ENCODE peak calls at places on chromosomes 11 and 22, in nine cellular contexts. One of them, this sample, is unnamed.

GRCh38 chr22:38462960-38463784 is 4.7 kb upstream of the KDELR3 start:
- ATAC-seq in Right ventricle myocardium inferior: peak
- ATAC-seq in activated T-cell treated with anti-CD3 and anti-CD28 coated beads, Interleukin-2, amount 50 U/mL, for 72 hours: no peak
- ATAC-seq in activated CD8-positive, alpha-beta T cell treated with anti-CD3 and anti-CD28 coated beads for 36 hours: no peak
- ATAC-seq in effector memory CD8-positive, alpha-beta T cell: no peak
- ATAC-seq in naive thymus-derived CD8-positive, alpha-beta T cell: no peak
- ATAC-seq in heart right ventricle: peak
- ATAC-seq in body of pancreas: no peak
- ATAC-seq in T-cell: no peak
- ATAC-seq in this sample: no peak

GRCh38 chr11:86773009-86773408 is 27.3 kb upstream of the PRSS23 start:
- ATAC-seq in Right ventricle myocardium inferior: no peak
- ATAC-seq in activated T-cell treated with anti-CD3 and anti-CD28 coated beads, Interleukin-2, amount 50 U/mL, for 72 hours: no peak
- ATAC-seq in activated CD8-positive, alpha-beta T cell treated with anti-CD3 and anti-CD28 coated beads for 36 hours: no peak
- ATAC-seq in effector memory CD8-positive, alpha-beta T cell: no peak
- ATAC-seq in naive thymus-derived CD8-positive, alpha-beta T cell: no peak
- ATAC-seq in heart right ventricle: no peak
- ATAC-seq in body of pancreas: peak
- ATAC-seq in T-cell: no peak
- ATAC-seq in this sample: no peak

GRCh38 chr22:23083315-23084021 is 13.1 kb downstream of the GNAZ start:
- ATAC-seq in Right ventricle myocardium inferior: no peak
- ATAC-seq in activated T-cell treated with anti-CD3 and anti-CD28 coated beads, Interleukin-2, amount 50 U/mL, for 72 hours: no peak
- ATAC-seq in activated CD8-positive, alpha-beta T cell treated with anti-CD3 and anti-CD28 coated beads for 36 hours: no peak
- ATAC-seq in effector memory CD8-positive, alpha-beta T cell: no peak
- ATAC-seq in naive thymus-derived CD8-positive, alpha-beta T cell: no peak
- ATAC-seq in heart right ventricle: no peak
- ATAC-seq in body of pancreas: no peak
- ATAC-seq in T-cell: no peak
- ATAC-seq in this sample: no peak

GRCh38 chr11:88175707-88176066 is 444 bp upstream of the RAB38 start:
- ATAC-seq in Right ventricle myocardium inferior: no peak
- ATAC-seq in activated T-cell treated with anti-CD3 and anti-CD28 coated beads, Interleukin-2, amount 50 U/mL, for 72 hours: peak
- ATAC-seq in activated CD8-positive, alpha-beta T cell treated with anti-CD3 and anti-CD28 coated beads for 36 hours: peak
- ATAC-seq in effector memory CD8-positive, alpha-beta T cell: no peak
- ATAC-seq in naive thymus-derived CD8-positive, alpha-beta T cell: no peak
- ATAC-seq in heart right ventricle: peak
- ATAC-seq in body of pancreas: peak
- ATAC-seq in T-cell: no peak
- ATAC-seq in this sample: peak

GRCh38 chr11:65492637-65493366 is 6.0 kb upstream of the MALAT1 start:
- ATAC-seq in Right ventricle myocardium inferior: peak
- ATAC-seq in activated T-cell treated with anti-CD3 and anti-CD28 coated beads, Interleukin-2, amount 50 U/mL, for 72 hours: peak
- ATAC-seq in activated CD8-positive, alpha-beta T cell treated with anti-CD3 and anti-CD28 coated beads for 36 hours: peak
- ATAC-seq in effector memory CD8-positive, alpha-beta T cell: no peak
- ATAC-seq in naive thymus-derived CD8-positive, alpha-beta T cell: no peak
- ATAC-seq in heart right ventricle: peak
- ATAC-seq in body of pancreas: no peak
- ATAC-seq in T-cell: no peak
- ATAC-seq in this sample: peak

GRCh38 chr11:3936517-3936916 is 81.1 kb downstream of the STIM1 start:
- ATAC-seq in Right ventricle myocardium inferior: no peak
- ATAC-seq in activated T-cell treated with anti-CD3 and anti-CD28 coated beads, Interleukin-2, amount 50 U/mL, for 72 hours: no peak
- ATAC-seq in activated CD8-positive, alpha-beta T cell treated with anti-CD3 and anti-CD28 coated beads for 36 hours: no peak
- ATAC-seq in effector memory CD8-positive, alpha-beta T cell: no peak
- ATAC-seq in naive thymus-derived CD8-positive, alpha-beta T cell: no peak
- ATAC-seq in heart right ventricle: no peak
- ATAC-seq in body of pancreas: no peak
- ATAC-seq in T-cell: no peak
- ATAC-seq in this sample: no peak

GRCh38 chr11:123381817-123382554 is 48.1 kb upstream of the GRAMD1B start:
- ATAC-seq in Right ventricle myocardium inferior: no peak
- ATAC-seq in activated T-cell treated with anti-CD3 and anti-CD28 coated beads, Interleukin-2, amount 50 U/mL, for 72 hours: peak
- ATAC-seq in activated CD8-positive, alpha-beta T cell treated with anti-CD3 and anti-CD28 coated beads for 36 hours: peak
- ATAC-seq in effector memory CD8-positive, alpha-beta T cell: peak
- ATAC-seq in naive thymus-derived CD8-positive, alpha-beta T cell: no peak
- ATAC-seq in heart right ventricle: no peak
- ATAC-seq in body of pancreas: no peak
- ATAC-seq in T-cell: no peak
- ATAC-seq in this sample: peak

GRCh38 chr11:73171762-73172161 is 29.6 kb upstream of the FCHSD2 start:
- ATAC-seq in Right ventricle myocardium inferior: no peak
- ATAC-seq in activated T-cell treated with anti-CD3 and anti-CD28 coated beads, Interleukin-2, amount 50 U/mL, for 72 hours: no peak
- ATAC-seq in activated CD8-positive, alpha-beta T cell treated with anti-CD3 and anti-CD28 coated beads for 36 hours: no peak
- ATAC-seq in effector memory CD8-positive, alpha-beta T cell: no peak
- ATAC-seq in naive thymus-derived CD8-positive, alpha-beta T cell: no peak
- ATAC-seq in heart right ventricle: no peak
- ATAC-seq in body of pancreas: no peak
- ATAC-seq in T-cell: no peak
- ATAC-seq in this sample: no peak

GRCh38 chr11:85974126-85974525 is 94.8 kb downstream of the PICALM start:
- ATAC-seq in Right ventricle myocardium inferior: no peak
- ATAC-seq in activated T-cell treated with anti-CD3 and anti-CD28 coated beads, Interleukin-2, amount 50 U/mL, for 72 hours: no peak
- ATAC-seq in activated CD8-positive, alpha-beta T cell treated with anti-CD3 and anti-CD28 coated beads for 36 hours: no peak
- ATAC-seq in effector memory CD8-positive, alpha-beta T cell: no peak
- ATAC-seq in naive thymus-derived CD8-positive, alpha-beta T cell: no peak
- ATAC-seq in heart right ventricle: no peak
- ATAC-seq in body of pancreas: no peak
- ATAC-seq in T-cell: no peak
- ATAC-seq in this sample: no peak

GRCh38 chr22:25546751-25547150 is 17.7 kb upstream of the GRK3 start:
- ATAC-seq in Right ventricle myocardium inferior: peak
- ATAC-seq in activated T-cell treated with anti-CD3 and anti-CD28 coated beads, Interleukin-2, amount 50 U/mL, for 72 hours: no peak
- ATAC-seq in activated CD8-positive, alpha-beta T cell treated with anti-CD3 and anti-CD28 coated beads for 36 hours: no peak
- ATAC-seq in effector memory CD8-positive, alpha-beta T cell: no peak
- ATAC-seq in naive thymus-derived CD8-positive, alpha-beta T cell: no peak
- ATAC-seq in heart right ventricle: no peak
- ATAC-seq in body of pancreas: no peak
- ATAC-seq in T-cell: no peak
- ATAC-seq in this sample: peak

GRCh38 chr11:131246156-131246555 is 124.3 kb upstream of the NTM start:
- ATAC-seq in Right ventricle myocardium inferior: no peak
- ATAC-seq in activated T-cell treated with anti-CD3 and anti-CD28 coated beads, Interleukin-2, amount 50 U/mL, for 72 hours: no peak
- ATAC-seq in activated CD8-positive, alpha-beta T cell treated with anti-CD3 and anti-CD28 coated beads for 36 hours: no peak
- ATAC-seq in effector memory CD8-positive, alpha-beta T cell: no peak
- ATAC-seq in naive thymus-derived CD8-positive, alpha-beta T cell: no peak
- ATAC-seq in heart right ventricle: no peak
- ATAC-seq in body of pancreas: no peak
- ATAC-seq in T-cell: no peak
- ATAC-seq in this sample: no peak

GRCh38 chr11:27388869-27389268 is 25.9 kb upstream of the CCDC34 start:
- ATAC-seq in Right ventricle myocardium inferior: no peak
- ATAC-seq in activated T-cell treated with anti-CD3 and anti-CD28 coated beads, Interleukin-2, amount 50 U/mL, for 72 hours: peak
- ATAC-seq in activated CD8-positive, alpha-beta T cell treated with anti-CD3 and anti-CD28 coated beads for 36 hours: no peak
- ATAC-seq in effector memory CD8-positive, alpha-beta T cell: no peak
- ATAC-seq in naive thymus-derived CD8-positive, alpha-beta T cell: no peak
- ATAC-seq in heart right ventricle: no peak
- ATAC-seq in body of pancreas: no peak
- ATAC-seq in T-cell: no peak
- ATAC-seq in this sample: no peak

GRCh38 chr11:96199563-96200025 is 143.4 kb downstream of the MAML2 start:
- ATAC-seq in Right ventricle myocardium inferior: no peak
- ATAC-seq in activated T-cell treated with anti-CD3 and anti-CD28 coated beads, Interleukin-2, amount 50 U/mL, for 72 hours: peak
- ATAC-seq in activated CD8-positive, alpha-beta T cell treated with anti-CD3 and anti-CD28 coated beads for 36 hours: peak
- ATAC-seq in effector memory CD8-positive, alpha-beta T cell: peak
- ATAC-seq in naive thymus-derived CD8-positive, alpha-beta T cell: peak
- ATAC-seq in heart right ventricle: peak
- ATAC-seq in body of pancreas: peak
- ATAC-seq in T-cell: peak
- ATAC-seq in this sample: no peak

GRCh38 chr11:86931059-86931964 is 23.9 kb downstream of the FZD4 start:
- ATAC-seq in Right ventricle myocardium inferior: peak
- ATAC-seq in activated T-cell treated with anti-CD3 and anti-CD28 coated beads, Interleukin-2, amount 50 U/mL, for 72 hours: no peak
- ATAC-seq in activated CD8-positive, alpha-beta T cell treated with anti-CD3 and anti-CD28 coated beads for 36 hours: no peak
- ATAC-seq in effector memory CD8-positive, alpha-beta T cell: no peak
- ATAC-seq in naive thymus-derived CD8-positive, alpha-beta T cell: no peak
- ATAC-seq in heart right ventricle: peak
- ATAC-seq in body of pancreas: no peak
- ATAC-seq in T-cell: no peak
- ATAC-seq in this sample: no peak

GRCh38 chr22:27875951-27876350 is 43.1 kb downstream of the PITPNB start:
- ATAC-seq in Right ventricle myocardium inferior: no peak
- ATAC-seq in activated T-cell treated with anti-CD3 and anti-CD28 coated beads, Interleukin-2, amount 50 U/mL, for 72 hours: no peak
- ATAC-seq in activated CD8-positive, alpha-beta T cell treated with anti-CD3 and anti-CD28 coated beads for 36 hours: peak
- ATAC-seq in effector memory CD8-positive, alpha-beta T cell: peak
- ATAC-seq in naive thymus-derived CD8-positive, alpha-beta T cell: peak
- ATAC-seq in heart right ventricle: no peak
- ATAC-seq in body of pancreas: no peak
- ATAC-seq in T-cell: peak
- ATAC-seq in this sample: no peak

GRCh38 chr11:123544631-123545375 is 109.6 kb downstream of the SCN3B start:
- ATAC-seq in Right ventricle myocardium inferior: peak
- ATAC-seq in activated T-cell treated with anti-CD3 and anti-CD28 coated beads, Interleukin-2, amount 50 U/mL, for 72 hours: no peak
- ATAC-seq in activated CD8-positive, alpha-beta T cell treated with anti-CD3 and anti-CD28 coated beads for 36 hours: no peak
- ATAC-seq in effector memory CD8-positive, alpha-beta T cell: no peak
- ATAC-seq in naive thymus-derived CD8-positive, alpha-beta T cell: no peak
- ATAC-seq in heart right ventricle: peak
- ATAC-seq in body of pancreas: no peak
- ATAC-seq in T-cell: no peak
- ATAC-seq in this sample: no peak

GRCh38 chr11:66143264-66143566 is 73.1 kb downstream of the PACS1 start:
- ATAC-seq in Right ventricle myocardium inferior: no peak
- ATAC-seq in activated T-cell treated with anti-CD3 and anti-CD28 coated beads, Interleukin-2, amount 50 U/mL, for 72 hours: no peak
- ATAC-seq in activated CD8-positive, alpha-beta T cell treated with anti-CD3 and anti-CD28 coated beads for 36 hours: no peak
- ATAC-seq in effector memory CD8-positive, alpha-beta T cell: no peak
- ATAC-seq in naive thymus-derived CD8-positive, alpha-beta T cell: no peak
- ATAC-seq in heart right ventricle: no peak
- ATAC-seq in body of pancreas: peak
- ATAC-seq in T-cell: no peak
- ATAC-seq in this sample: no peak

GRCh38 chr11:66335531-66336233 is 552 bp downstream of the RIN1 start:
- ATAC-seq in Right ventricle myocardium inferior: peak
- ATAC-seq in activated T-cell treated with anti-CD3 and anti-CD28 coated beads, Interleukin-2, amount 50 U/mL, for 72 hours: no peak
- ATAC-seq in activated CD8-positive, alpha-beta T cell treated with anti-CD3 and anti-CD28 coated beads for 36 hours: peak
- ATAC-seq in effector memory CD8-positive, alpha-beta T cell: no peak
- ATAC-seq in naive thymus-derived CD8-positive, alpha-beta T cell: peak
- ATAC-seq in heart right ventricle: peak
- ATAC-seq in body of pancreas: peak
- ATAC-seq in T-cell: peak
- ATAC-seq in this sample: peak

GRCh38 chr11:77173494-77173893 is 45.4 kb downstream of the MYO7A start:
- ATAC-seq in Right ventricle myocardium inferior: no peak
- ATAC-seq in activated T-cell treated with anti-CD3 and anti-CD28 coated beads, Interleukin-2, amount 50 U/mL, for 72 hours: no peak
- ATAC-seq in activated CD8-positive, alpha-beta T cell treated with anti-CD3 and anti-CD28 coated beads for 36 hours: no peak
- ATAC-seq in effector memory CD8-positive, alpha-beta T cell: no peak
- ATAC-seq in naive thymus-derived CD8-positive, alpha-beta T cell: no peak
- ATAC-seq in heart right ventricle: no peak
- ATAC-seq in body of pancreas: no peak
- ATAC-seq in T-cell: no peak
- ATAC-seq in this sample: no peak

GRCh38 chr22:43206515-43207161 is 19.7 kb upstream of the TTLL12 start:
- ATAC-seq in Right ventricle myocardium inferior: no peak
- ATAC-seq in activated T-cell treated with anti-CD3 and anti-CD28 coated beads, Interleukin-2, amount 50 U/mL, for 72 hours: peak
- ATAC-seq in activated CD8-positive, alpha-beta T cell treated with anti-CD3 and anti-CD28 coated beads for 36 hours: peak
- ATAC-seq in effector memory CD8-positive, alpha-beta T cell: no peak
- ATAC-seq in naive thymus-derived CD8-positive, alpha-beta T cell: peak
- ATAC-seq in heart right ventricle: no peak
- ATAC-seq in body of pancreas: no peak
- ATAC-seq in T-cell: no peak
- ATAC-seq in this sample: no peak

GRCh38 chr11:130049260-130049659 is 20.4 kb upstream of the APLP2 start:
- ATAC-seq in Right ventricle myocardium inferior: no peak
- ATAC-seq in activated T-cell treated with anti-CD3 and anti-CD28 coated beads, Interleukin-2, amount 50 U/mL, for 72 hours: no peak
- ATAC-seq in activated CD8-positive, alpha-beta T cell treated with anti-CD3 and anti-CD28 coated beads for 36 hours: no peak
- ATAC-seq in effector memory CD8-positive, alpha-beta T cell: no peak
- ATAC-seq in naive thymus-derived CD8-positive, alpha-beta T cell: no peak
- ATAC-seq in heart right ventricle: no peak
- ATAC-seq in body of pancreas: no peak
- ATAC-seq in T-cell: no peak
- ATAC-seq in this sample: no peak

GRCh38 chr22:35400335-35400680 is 368 bp downstream of the MCM5 start:
- ATAC-seq in Right ventricle myocardium inferior: no peak
- ATAC-seq in activated T-cell treated with anti-CD3 and anti-CD28 coated beads, Interleukin-2, amount 50 U/mL, for 72 hours: peak
- ATAC-seq in activated CD8-positive, alpha-beta T cell treated with anti-CD3 and anti-CD28 coated beads for 36 hours: peak
- ATAC-seq in effector memory CD8-positive, alpha-beta T cell: peak
- ATAC-seq in naive thymus-derived CD8-positive, alpha-beta T cell: peak
- ATAC-seq in heart right ventricle: no peak
- ATAC-seq in body of pancreas: no peak
- ATAC-seq in T-cell: peak
- ATAC-seq in this sample: peak

GRCh38 chr11:73312036-73312435 is 4.0 kb downstream of the ARHGEF17 start:
- ATAC-seq in Right ventricle myocardium inferior: no peak
- ATAC-seq in activated T-cell treated with anti-CD3 and anti-CD28 coated beads, Interleukin-2, amount 50 U/mL, for 72 hours: no peak
- ATAC-seq in activated CD8-positive, alpha-beta T cell treated with anti-CD3 and anti-CD28 coated beads for 36 hours: no peak
- ATAC-seq in effector memory CD8-positive, alpha-beta T cell: no peak
- ATAC-seq in naive thymus-derived CD8-positive, alpha-beta T cell: no peak
- ATAC-seq in heart right ventricle: no peak
- ATAC-seq in body of pancreas: no peak
- ATAC-seq in T-cell: no peak
- ATAC-seq in this sample: no peak

GRCh38 chr11:13955971-13956421 is 6.5 kb upstream of the SPON1 start:
- ATAC-seq in Right ventricle myocardium inferior: peak
- ATAC-seq in activated T-cell treated with anti-CD3 and anti-CD28 coated beads, Interleukin-2, amount 50 U/mL, for 72 hours: peak
- ATAC-seq in activated CD8-positive, alpha-beta T cell treated with anti-CD3 and anti-CD28 coated beads for 36 hours: peak
- ATAC-seq in effector memory CD8-positive, alpha-beta T cell: peak
- ATAC-seq in naive thymus-derived CD8-positive, alpha-beta T cell: peak
- ATAC-seq in heart right ventricle: peak
- ATAC-seq in body of pancreas: peak
- ATAC-seq in T-cell: peak
- ATAC-seq in this sample: peak

GRCh38 chr22:48673806-48674500 is 1153.7 kb downstream of the BRD1 start:
- ATAC-seq in Right ventricle myocardium inferior: no peak
- ATAC-seq in activated T-cell treated with anti-CD3 and anti-CD28 coated beads, Interleukin-2, amount 50 U/mL, for 72 hours: no peak
- ATAC-seq in activated CD8-positive, alpha-beta T cell treated with anti-CD3 and anti-CD28 coated beads for 36 hours: no peak
- ATAC-seq in effector memory CD8-positive, alpha-beta T cell: no peak
- ATAC-seq in naive thymus-derived CD8-positive, alpha-beta T cell: no peak
- ATAC-seq in heart right ventricle: no peak
- ATAC-seq in body of pancreas: no peak
- ATAC-seq in T-cell: no peak
- ATAC-seq in this sample: no peak

GRCh38 chr22:29370556-29370955 is 17.8 kb downstream of the AP1B1 start:
- ATAC-seq in Right ventricle myocardium inferior: no peak
- ATAC-seq in activated T-cell treated with anti-CD3 and anti-CD28 coated beads, Interleukin-2, amount 50 U/mL, for 72 hours: no peak
- ATAC-seq in activated CD8-positive, alpha-beta T cell treated with anti-CD3 and anti-CD28 coated beads for 36 hours: no peak
- ATAC-seq in effector memory CD8-positive, alpha-beta T cell: no peak
- ATAC-seq in naive thymus-derived CD8-positive, alpha-beta T cell: no peak
- ATAC-seq in heart right ventricle: no peak
- ATAC-seq in body of pancreas: no peak
- ATAC-seq in T-cell: no peak
- ATAC-seq in this sample: no peak

GRCh38 chr11:92390783-92391182 is 166.2 kb downstream of the FAT3 start:
- ATAC-seq in Right ventricle myocardium inferior: no peak
- ATAC-seq in activated T-cell treated with anti-CD3 and anti-CD28 coated beads, Interleukin-2, amount 50 U/mL, for 72 hours: no peak
- ATAC-seq in activated CD8-positive, alpha-beta T cell treated with anti-CD3 and anti-CD28 coated beads for 36 hours: no peak
- ATAC-seq in effector memory CD8-positive, alpha-beta T cell: no peak
- ATAC-seq in naive thymus-derived CD8-positive, alpha-beta T cell: no peak
- ATAC-seq in heart right ventricle: no peak
- ATAC-seq in body of pancreas: no peak
- ATAC-seq in T-cell: no peak
- ATAC-seq in this sample: no peak

GRCh38 chr22:37088750-37089408 is 20.6 kb downstream of the TMPRSS6 start:
- ATAC-seq in Right ventricle myocardium inferior: no peak
- ATAC-seq in activated T-cell treated with anti-CD3 and anti-CD28 coated beads, Interleukin-2, amount 50 U/mL, for 72 hours: peak
- ATAC-seq in activated CD8-positive, alpha-beta T cell treated with anti-CD3 and anti-CD28 coated beads for 36 hours: peak
- ATAC-seq in effector memory CD8-positive, alpha-beta T cell: no peak
- ATAC-seq in naive thymus-derived CD8-positive, alpha-beta T cell: no peak
- ATAC-seq in heart right ventricle: no peak
- ATAC-seq in body of pancreas: no peak
- ATAC-seq in T-cell: no peak
- ATAC-seq in this sample: no peak

GRCh38 chr22:33544707-33545106 is 375.6 kb downstream of the LARGE1 start:
- ATAC-seq in Right ventricle myocardium inferior: no peak
- ATAC-seq in activated T-cell treated with anti-CD3 and anti-CD28 coated beads, Interleukin-2, amount 50 U/mL, for 72 hours: peak
- ATAC-seq in activated CD8-positive, alpha-beta T cell treated with anti-CD3 and anti-CD28 coated beads for 36 hours: no peak
- ATAC-seq in effector memory CD8-positive, alpha-beta T cell: no peak
- ATAC-seq in naive thymus-derived CD8-positive, alpha-beta T cell: no peak
- ATAC-seq in heart right ventricle: peak
- ATAC-seq in body of pancreas: no peak
- ATAC-seq in T-cell: no peak
- ATAC-seq in this sample: peak

GRCh38 chr11:76224461-76225121 is 18.3 kb upstream of the WNT11 start:
- ATAC-seq in Right ventricle myocardium inferior: no peak
- ATAC-seq in activated T-cell treated with anti-CD3 and anti-CD28 coated beads, Interleukin-2, amount 50 U/mL, for 72 hours: no peak
- ATAC-seq in activated CD8-positive, alpha-beta T cell treated with anti-CD3 and anti-CD28 coated beads for 36 hours: no peak
- ATAC-seq in effector memory CD8-positive, alpha-beta T cell: no peak
- ATAC-seq in naive thymus-derived CD8-positive, alpha-beta T cell: no peak
- ATAC-seq in heart right ventricle: no peak
- ATAC-seq in body of pancreas: no peak
- ATAC-seq in T-cell: no peak
- ATAC-seq in this sample: no peak

GRCh38 chr22:42078469-42079318 is 806 bp upstream of the SMDT1 start:
- ATAC-seq in Right ventricle myocardium inferior: peak
- ATAC-seq in activated T-cell treated with anti-CD3 and anti-CD28 coated beads, Interleukin-2, amount 50 U/mL, for 72 hours: no peak
- ATAC-seq in activated CD8-positive, alpha-beta T cell treated with anti-CD3 and anti-CD28 coated beads for 36 hours: no peak
- ATAC-seq in effector memory CD8-positive, alpha-beta T cell: no peak
- ATAC-seq in naive thymus-derived CD8-positive, alpha-beta T cell: no peak
- ATAC-seq in heart right ventricle: peak
- ATAC-seq in body of pancreas: peak
- ATAC-seq in T-cell: no peak
- ATAC-seq in this sample: peak